ENCODE peak calls at places on chromosomes 4 and X, in four cellular contexts. Q is GM06990, T is fibroblast of villous mesenchyme, Y is AG09319. J is an unnamed sample.

GRCh38 chr4:67746797-67747495 is 7.2 kb downstream of the GNRHR start:
- DNase-seq in Q (peak; percentile 23), Y (no peak), T (peak; percentile 50), J (peak; percentile 21)

GRCh38 chr4:64799751-64800150 is 390.5 kb upstream of the TECRL start:
- DNase-seq in T (no peak), Q (no peak), Y (no peak), J (no peak)

GRCh38 chr4:102849579-102850104 is 19.1 kb upstream of the CISD2 start:
- DNase-seq in Y (no peak), T (no peak), Q (no peak), J (no peak)

GRCh38 chr4:33592701-33593100 is 2651.6 kb downstream of the ARAP2 start:
- DNase-seq in Q (no peak), T (no peak), Y (no peak), J (no peak)

GRCh38 chr4:157204634-157205244 is 15.8 kb upstream of the GRIA2 start:
- DNase-seq in T (peak; percentile 25), Y (no peak), Q (no peak), J (no peak)

GRCh38 chr4:141530627-141531026 is 105.8 kb upstream of the IL15 start:
- DNase-seq in T (no peak), Q (no peak), Y (no peak), J (no peak)

GRCh38 chr4:8393593-8394038 is 46.9 kb downstream of the ACOX3 start:
- DNase-seq in Y (peak; percentile 94), Q (no peak), T (peak; percentile 96), J (no peak)

GRCh38 chrX:132411310-132411977 is 77.4 kb downstream of the MBNL3 start:
- DNase-seq in T (no peak), Q (no peak), Y (no peak), J (no peak)

GRCh38 chr4:54545663-54546424 is 111.9 kb upstream of the KIT start:
- DNase-seq in Y (no peak), Q (no peak), T (no peak), J (no peak)

GRCh38 chrX:135605906-135606305 is 85.4 kb downstream of the INTS6L start:
- DNase-seq in Q (no peak), T (no peak), Y (no peak), J (peak; percentile 27)

GRCh38 chr4:17707671-17708070 is 73.8 kb downstream of the FAM184B start:
- DNase-seq in Y (no peak), Q (no peak), T (no peak), J (no peak)

GRCh38 chrX:42123369-42123768 is 200.0 kb upstream of the CASK start:
- DNase-seq in Q (no peak), Y (no peak), T (no peak), J (no peak)

GRCh38 chrX:49190783-49191032 is 4.5 kb upstream of the PRICKLE3 start:
- DNase-seq in T (no peak), Y (no peak), Q (no peak), J (no peak)

GRCh38 chr4:73690051-73690744 is 50.2 kb upstream of the CXCL8 start:
- DNase-seq in Y (no peak), Q (no peak), T (no peak), J (no peak)

GRCh38 chrX:83419030-83419792 is 88.9 kb upstream of the POU3F4 start:
- DNase-seq in T (no peak), Y (no peak), Q (no peak), J (no peak)

GRCh38 chr4:157265281-157265680 is 44.8 kb downstream of the GRIA2 start:
- DNase-seq in T (peak; percentile 20), Y (no peak), Q (no peak), J (peak; percentile 43)

GRCh38 chr4:108045687-108046024 is 56.0 kb downstream of the HADH start:
- DNase-seq in Q (no peak), T (no peak), Y (no peak), J (no peak)

GRCh38 chrX:147950352-147950751 is 30.8 kb upstream of the FMR1NB start:
- DNase-seq in T (no peak), Y (no peak), Q (no peak), J (no peak)

GRCh38 chr4:141614878-141615586 is 21.4 kb upstream of the IL15 start:
- DNase-seq in Y (no peak), Q (no peak), T (no peak), J (no peak)

GRCh38 chrX:136063340-136064079 is 78.3 kb downstream of the SLC9A6 start:
- DNase-seq in T (peak; percentile 76), Y (no peak), Q (no peak), J (no peak)

GRCh38 chr4:98151145-98151929 is 8.1 kb upstream of the STPG2 start:
- DNase-seq in Y (no peak), Q (no peak), T (no peak), J (no peak)

GRCh38 chr4:57219389-57219890 is 109.3 kb upstream of the IGFBP7 start:
- DNase-seq in Y (no peak), Q (no peak), T (no peak), J (no peak)

GRCh38 chr4:139084425-139085093 is 69.0 kb downstream of the NOCT start:
- DNase-seq in T (no peak), Y (no peak), Q (no peak), J (no peak)